ENCODE peak calls at places on chromosome 21, in four cellular contexts. One of them, this sample, is unnamed. For H3K27me3 and H4K20me1, the result is how much of the 10 kb centered on the place peaks cover.

GRCh38 chr21:29817450-29817849 is 122.3 kb downstream of the GRIK1 start:
- DNase-seq in GM12878: no peak
- DNase-seq in K562: no peak
- DNase-seq in HepG2: no peak
- DNase-seq in this sample: no peak

GRCh38 chr21:45334134-45334533 is 46.4 kb upstream of the POFUT2 start:
- DNase-seq in GM12878: no peak
- DNase-seq in K562: no peak
- DNase-seq in HepG2: no peak
- DNase-seq in this sample: no peak

GRCh38 chr21:27693376-27693775 is 726.5 kb upstream of the ADAMTS5 start:
- DNase-seq in GM12878: no peak
- DNase-seq in K562: no peak
- DNase-seq in HepG2: no peak
- DNase-seq in this sample: no peak

GRCh38 chr21:39085843-39086415 is 97.3 kb downstream of the PSMG1 start:
- DNase-seq in GM12878: no peak
- DNase-seq in K562: no peak
- DNase-seq in HepG2: no peak
- DNase-seq in this sample: no peak

GRCh38 chr21:15943009-15943666 is 213.4 kb downstream of the USP25 start:
- DNase-seq in GM12878: no peak
- DNase-seq in K562: no peak
- DNase-seq in HepG2: peak
- DNase-seq in this sample: no peak

GRCh38 chr21:20802631-20803260 is 195.5 kb upstream of the NCAM2 start:
- DNase-seq in GM12878: no peak
- DNase-seq in K562: no peak
- DNase-seq in HepG2: no peak
- DNase-seq in this sample: no peak

GRCh38 chr21:45613396-45613795 is 30.1 kb upstream of the PCBP3 start:
- DNase-seq in GM12878: no peak
- DNase-seq in K562: no peak
- DNase-seq in HepG2: no peak
- DNase-seq in this sample: no peak

GRCh38 chr21:36246080-36246631 is 73.8 kb upstream of the MORC3 start:
- DNase-seq in GM12878: no peak
- DNase-seq in K562: no peak
- DNase-seq in HepG2: no peak
- DNase-seq in this sample: no peak

GRCh38 chr21:28554660-28555475 is 437.8 kb downstream of the LTN1 start:
- DNase-seq in GM12878: no peak
- DNase-seq in K562: no peak
- DNase-seq in HepG2: no peak
- DNase-seq in this sample: peak

GRCh38 chr21:44983421-44984206 is 43.8 kb downstream of the SLX9 start:
- DNase-seq in GM12878: no peak
- DNase-seq in K562: no peak
- DNase-seq in HepG2: peak
- DNase-seq in this sample: no peak

GRCh38 chr21:35198982-35199732 is 150.1 kb upstream of the RUNX1 start:
- DNase-seq in GM12878: no peak
- DNase-seq in K562: no peak
- DNase-seq in HepG2: no peak
- DNase-seq in this sample: no peak

GRCh38 chr21:35195232-35195631 is 146.1 kb upstream of the RUNX1 start:
- DNase-seq in GM12878: no peak
- DNase-seq in K562: peak
- DNase-seq in HepG2: no peak
- DNase-seq in this sample: no peak

GRCh38 chr21:35196128-35196527 is 147.0 kb upstream of the RUNX1 start:
- DNase-seq in GM12878: no peak
- DNase-seq in K562: no peak
- DNase-seq in HepG2: no peak
- DNase-seq in this sample: no peak

GRCh38 chr21:35198004-35198403 is 148.9 kb upstream of the RUNX1 start:
- DNase-seq in GM12878: no peak
- DNase-seq in K562: no peak
- DNase-seq in HepG2: no peak
- DNase-seq in this sample: no peak

GRCh38 chr21:35197191-35197590 is 148.1 kb upstream of the RUNX1 start:
- DNase-seq in GM12878: no peak
- DNase-seq in K562: no peak
- DNase-seq in HepG2: no peak
- DNase-seq in this sample: no peak
- TF ChIP-seq JUNB in GM12878: no peak
- TF ChIP-seq JUNB in K562: no peak
- TF ChIP-seq JUNB in HepG2: no peak
- TF ChIP-seq JUNB in this sample: no peak

DNA sequence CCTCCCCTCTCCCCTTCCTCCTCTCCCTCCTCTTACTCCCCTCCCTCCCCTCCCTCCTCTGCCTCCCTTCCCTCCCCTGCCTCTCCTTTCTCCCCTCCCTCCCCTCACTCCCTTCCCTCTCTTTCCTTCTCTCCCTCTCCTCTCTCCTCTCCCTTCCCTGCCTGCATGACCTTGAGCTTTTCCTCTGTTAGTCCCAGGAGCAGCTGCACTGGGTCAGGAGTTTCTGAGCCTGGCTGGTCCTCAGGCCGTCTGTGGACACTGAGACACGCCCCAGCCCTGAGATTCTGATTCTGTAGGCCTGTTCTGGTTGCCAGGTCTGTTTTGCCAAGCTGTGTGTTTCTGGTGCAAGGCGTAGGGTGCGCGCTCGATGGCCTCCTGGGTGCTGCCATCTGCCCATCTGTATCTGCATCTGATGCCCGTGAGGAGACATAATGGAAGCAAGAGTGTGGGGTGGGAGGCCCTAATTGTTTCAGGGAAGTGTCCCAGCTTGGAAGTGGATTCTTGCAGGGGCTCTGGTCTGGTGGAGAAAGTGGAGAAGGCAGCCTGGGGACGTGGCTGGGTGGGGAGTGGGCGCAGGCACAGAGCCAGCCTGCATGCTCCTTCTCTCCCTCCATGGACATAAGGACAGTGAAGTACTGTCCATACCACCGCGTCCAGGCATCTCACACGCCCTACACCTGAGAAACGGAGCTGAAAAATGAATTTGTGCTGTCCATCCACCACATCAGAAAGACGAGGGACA is 97.2 kb downstream of the WDR4 start:
- DNase-seq in GM12878: no peak
- DNase-seq in K562: no peak
- DNase-seq in HepG2: no peak
- DNase-seq in this sample: peak
- H3K27me3 ChIP-seq in GM12878: under half
- H3K27me3 ChIP-seq in K562: half or more
- H3K27me3 ChIP-seq in HepG2: under half
- H3K27me3 ChIP-seq in this sample: under half

GRCh38 chr21:17118638-17119384 is 394.0 kb upstream of the CXADR start:
- DNase-seq in GM12878: no peak
- DNase-seq in K562: no peak
- DNase-seq in HepG2: no peak
- DNase-seq in this sample: no peak
- H4K20me1 ChIP-seq in GM12878: under half
- H4K20me1 ChIP-seq in K562: under half
- H4K20me1 ChIP-seq in HepG2: under half
- H4K20me1 ChIP-seq in this sample: under half

DNA sequence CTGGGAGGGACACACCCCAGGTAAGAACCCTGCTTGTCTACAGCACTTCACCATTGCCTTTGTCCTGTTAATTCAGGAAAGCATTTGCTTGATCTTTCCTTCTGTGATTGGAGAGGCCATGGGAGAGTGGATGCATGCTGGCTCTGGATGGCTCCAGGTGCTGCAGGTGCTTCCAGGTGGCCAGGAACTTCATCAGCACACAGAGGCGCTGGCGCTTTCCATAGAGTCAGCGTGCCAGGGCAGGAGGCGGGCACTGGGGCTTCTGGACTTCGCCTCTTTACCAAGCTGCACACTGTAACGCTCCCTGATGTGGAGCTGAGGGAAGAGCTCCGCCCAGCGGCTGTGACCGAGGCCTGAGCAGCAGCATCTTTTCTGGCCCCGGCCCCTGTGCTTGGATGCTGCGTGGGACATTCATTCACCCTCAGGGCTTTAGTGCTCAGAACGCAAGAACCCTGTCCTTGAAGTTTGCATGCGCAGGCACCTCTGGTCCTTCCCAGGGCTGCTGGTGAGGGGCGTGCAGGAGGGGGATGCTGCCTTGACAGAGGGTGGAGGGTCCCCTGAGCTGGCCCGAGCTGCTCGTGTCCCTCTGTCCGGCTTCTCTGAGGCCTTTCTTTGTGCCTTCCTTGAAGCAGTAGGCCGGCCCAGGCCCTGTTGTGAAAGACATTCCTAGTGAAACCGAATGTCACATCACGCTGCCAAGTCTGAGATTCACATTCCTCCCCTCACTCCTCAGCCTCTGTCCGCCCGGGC is 1.6 kb upstream of the MX2 start:
- DNase-seq in GM12878: no peak
- DNase-seq in K562: peak
- DNase-seq in HepG2: peak
- DNase-seq in this sample: peak
- TF ChIP-seq JUNB in GM12878: no peak
- TF ChIP-seq JUNB in K562: no peak
- TF ChIP-seq JUNB in HepG2: no peak
- TF ChIP-seq JUNB in this sample: no peak

DNA sequence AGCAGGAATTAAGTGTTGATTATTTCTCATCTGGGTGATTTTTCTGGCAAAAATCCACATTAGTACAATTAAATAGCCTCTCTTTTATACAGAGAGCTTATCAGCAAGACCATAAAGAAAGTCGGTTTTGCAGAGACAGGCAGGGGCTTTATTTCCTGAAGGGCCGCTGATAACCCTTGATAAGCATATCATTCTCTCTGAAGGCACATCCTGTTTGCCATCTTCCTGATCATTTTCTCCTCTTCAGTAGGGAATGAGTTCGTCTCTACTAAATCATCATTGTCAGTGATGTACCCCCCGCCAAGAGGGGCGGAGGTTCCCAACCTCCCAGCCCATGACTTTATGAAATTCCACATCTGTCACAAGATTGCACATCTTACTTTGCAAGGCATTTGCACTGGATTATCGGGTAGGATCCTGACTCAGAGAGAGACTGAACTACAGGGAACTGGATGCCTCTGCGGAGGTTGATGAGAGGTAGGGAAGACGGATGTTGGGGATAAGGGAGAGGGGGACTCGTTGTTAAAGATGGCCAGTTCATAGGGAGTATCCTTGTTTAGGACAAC is 115.7 kb downstream of the KCNJ6 start:
- DNase-seq in GM12878: no peak
- DNase-seq in K562: no peak
- DNase-seq in HepG2: no peak
- DNase-seq in this sample: no peak
- H3K27me3 ChIP-seq in GM12878: under half
- H3K27me3 ChIP-seq in K562: under half
- H3K27me3 ChIP-seq in HepG2: under half
- H3K27me3 ChIP-seq in this sample: under half

DNA sequence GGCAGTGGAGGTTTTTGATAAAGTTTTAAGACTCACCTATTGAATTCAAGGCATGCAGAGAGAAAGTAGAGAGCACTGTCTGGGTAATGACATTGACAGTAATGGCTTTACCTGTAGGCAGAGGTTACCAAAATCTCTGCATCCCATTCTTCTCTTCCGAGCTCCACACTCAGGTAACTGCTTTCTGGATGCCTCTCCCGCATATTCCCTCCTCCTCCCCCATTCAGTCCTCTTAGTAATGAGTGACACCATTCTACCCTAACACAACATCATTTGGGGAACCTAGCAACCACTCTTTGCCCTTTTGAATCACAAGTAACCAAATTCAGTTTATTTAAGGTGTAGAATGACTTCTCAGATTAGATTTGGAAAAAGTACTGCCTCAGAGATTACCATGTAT is 56.5 kb downstream of the DYRK1A start:
- DNase-seq in GM12878: no peak
- DNase-seq in K562: no peak
- DNase-seq in HepG2: no peak
- DNase-seq in this sample: peak
- H4K20me1 ChIP-seq in GM12878: under half
- H4K20me1 ChIP-seq in K562: under half
- H4K20me1 ChIP-seq in HepG2: under half
- H4K20me1 ChIP-seq in this sample: under half

GRCh38 chr21:33070921-33071877 is 1.3 kb downstream of the OLIG1 start:
- DNase-seq in GM12878: no peak
- DNase-seq in K562: no peak
- DNase-seq in HepG2: no peak
- DNase-seq in this sample: peak
- TF ChIP-seq JUNB in GM12878: no peak
- TF ChIP-seq JUNB in K562: no peak
- TF ChIP-seq JUNB in HepG2: no peak
- TF ChIP-seq JUNB in this sample: no peak

This sample was measured in GM23338.